ENCODE peak calls at places on chromosomes 6 and 20, in six cellular contexts. One of them, this sample, is unnamed.

GRCh38 chr6:24227556-24227955 is 101.5 kb downstream of the NRSN1 start:
- DNase-seq in CD4-positive, alpha-beta T cell: no peak
- DNase-seq in thoracic aorta: no peak
- DNase-seq in OCI-LY7: no peak
- DNase-seq in adrenal gland: no peak
- DNase-seq in MM.1S: no peak
- DNase-seq in this sample: no peak

GRCh38 chr6:70413829-70414494 is 654 bp downstream of the FAM135A start:
- DNase-seq in CD4-positive, alpha-beta T cell: no peak
- DNase-seq in thoracic aorta: no peak
- DNase-seq in OCI-LY7: peak
- DNase-seq in adrenal gland: no peak
- DNase-seq in MM.1S: peak
- DNase-seq in this sample: no peak

GRCh38 chr6:36334832-36335459 is 1.7 kb downstream of the BNIP5 start:
- DNase-seq in CD4-positive, alpha-beta T cell: no peak
- DNase-seq in thoracic aorta: no peak
- DNase-seq in OCI-LY7: no peak
- DNase-seq in adrenal gland: no peak
- DNase-seq in MM.1S: no peak
- DNase-seq in this sample: no peak

GRCh38 chr20:16707674-16708073 is 22.2 kb upstream of the SNRPB2 start:
- DNase-seq in CD4-positive, alpha-beta T cell: no peak
- DNase-seq in thoracic aorta: no peak
- DNase-seq in OCI-LY7: peak
- DNase-seq in adrenal gland: no peak
- DNase-seq in MM.1S: no peak
- DNase-seq in this sample: no peak

GRCh38 chr6:31058128-31058894 is 48.0 kb downstream of the MUC22 start:
- DNase-seq in CD4-positive, alpha-beta T cell: no peak
- DNase-seq in thoracic aorta: no peak
- DNase-seq in OCI-LY7: peak
- DNase-seq in adrenal gland: no peak
- DNase-seq in MM.1S: no peak
- DNase-seq in this sample: no peak

GRCh38 chr6:111718990-111719389 is 113.3 kb upstream of the TRAF3IP2 start:
- DNase-seq in CD4-positive, alpha-beta T cell: no peak
- DNase-seq in thoracic aorta: no peak
- DNase-seq in OCI-LY7: no peak
- DNase-seq in adrenal gland: no peak
- DNase-seq in MM.1S: no peak
- DNase-seq in this sample: no peak

GRCh38 chr6:143613749-143614148 is 64.0 kb upstream of the PHACTR2 start:
- DNase-seq in CD4-positive, alpha-beta T cell: no peak
- DNase-seq in thoracic aorta: no peak
- DNase-seq in OCI-LY7: no peak
- DNase-seq in adrenal gland: no peak
- DNase-seq in MM.1S: no peak
- DNase-seq in this sample: no peak

GRCh38 chr6:42403831-42404230 is 47.9 kb downstream of the TRERF1 start:
- DNase-seq in CD4-positive, alpha-beta T cell: no peak
- DNase-seq in thoracic aorta: no peak
- DNase-seq in OCI-LY7: no peak
- DNase-seq in adrenal gland: no peak
- DNase-seq in MM.1S: no peak
- DNase-seq in this sample: no peak

GRCh38 chr6:12992770-12993169 is 276.2 kb downstream of the PHACTR1 start:
- DNase-seq in CD4-positive, alpha-beta T cell: no peak
- DNase-seq in thoracic aorta: no peak
- DNase-seq in OCI-LY7: no peak
- DNase-seq in adrenal gland: no peak
- DNase-seq in MM.1S: no peak
- DNase-seq in this sample: no peak

GRCh38 chr6:83258517-83258916 is 65.4 kb downstream of the RWDD2A start:
- DNase-seq in CD4-positive, alpha-beta T cell: no peak
- DNase-seq in thoracic aorta: no peak
- DNase-seq in OCI-LY7: no peak
- DNase-seq in adrenal gland: no peak
- DNase-seq in MM.1S: no peak
- DNase-seq in this sample: no peak

GRCh38 chr6:85418059-85418458 is 31.8 kb upstream of the NT5E start:
- DNase-seq in CD4-positive, alpha-beta T cell: no peak
- DNase-seq in thoracic aorta: no peak
- DNase-seq in OCI-LY7: no peak
- DNase-seq in adrenal gland: no peak
- DNase-seq in MM.1S: no peak
- DNase-seq in this sample: no peak

GRCh38 chr6:74519172-74519571 is 686.7 kb downstream of the COL12A1 start:
- DNase-seq in CD4-positive, alpha-beta T cell: no peak
- DNase-seq in thoracic aorta: no peak
- DNase-seq in OCI-LY7: no peak
- DNase-seq in adrenal gland: no peak
- DNase-seq in MM.1S: no peak
- DNase-seq in this sample: no peak

GRCh38 chr20:56702931-56703840 is 74.1 kb downstream of the TFAP2C start:
- DNase-seq in CD4-positive, alpha-beta T cell: no peak
- DNase-seq in thoracic aorta: no peak
- DNase-seq in OCI-LY7: no peak
- DNase-seq in adrenal gland: no peak
- DNase-seq in MM.1S: no peak
- DNase-seq in this sample: no peak

GRCh38 chr6:35370799-35371493 is 28.6 kb downstream of the PPARD start:
- DNase-seq in CD4-positive, alpha-beta T cell: no peak
- DNase-seq in thoracic aorta: no peak
- DNase-seq in OCI-LY7: peak
- DNase-seq in adrenal gland: no peak
- DNase-seq in MM.1S: no peak
- DNase-seq in this sample: no peak

GRCh38 chr6:70241031-70241430 is 61.9 kb downstream of the COL9A1 start:
- DNase-seq in CD4-positive, alpha-beta T cell: no peak
- DNase-seq in thoracic aorta: no peak
- DNase-seq in OCI-LY7: no peak
- DNase-seq in adrenal gland: no peak
- DNase-seq in MM.1S: no peak
- DNase-seq in this sample: no peak

GRCh38 chr6:122184260-122184934 is 215.1 kb upstream of the HSF2 start:
- DNase-seq in CD4-positive, alpha-beta T cell: no peak
- DNase-seq in thoracic aorta: no peak
- DNase-seq in OCI-LY7: no peak
- DNase-seq in adrenal gland: no peak
- DNase-seq in MM.1S: no peak
- DNase-seq in this sample: no peak

GRCh38 chr20:7151666-7152065 is 384.2 kb downstream of the BMP2 start:
- DNase-seq in CD4-positive, alpha-beta T cell: no peak
- DNase-seq in thoracic aorta: no peak
- DNase-seq in OCI-LY7: no peak
- DNase-seq in adrenal gland: no peak
- DNase-seq in MM.1S: no peak
- DNase-seq in this sample: no peak

GRCh38 chr20:20710847-20711315 is 1.6 kb downstream of the RALGAPA2 start:
- DNase-seq in CD4-positive, alpha-beta T cell: no peak
- DNase-seq in thoracic aorta: no peak
- DNase-seq in OCI-LY7: peak
- DNase-seq in adrenal gland: no peak
- DNase-seq in MM.1S: no peak
- DNase-seq in this sample: no peak

GRCh38 chr6:108171918-108172516 is 6.2 kb downstream of the NR2E1 start:
- DNase-seq in CD4-positive, alpha-beta T cell: no peak
- DNase-seq in thoracic aorta: no peak
- DNase-seq in OCI-LY7: no peak
- DNase-seq in adrenal gland: no peak
- DNase-seq in MM.1S: no peak
- DNase-seq in this sample: no peak

GRCh38 chr6:18209539-18210197 is 54.4 kb downstream of the KDM1B start:
- DNase-seq in CD4-positive, alpha-beta T cell: no peak
- DNase-seq in thoracic aorta: no peak
- DNase-seq in OCI-LY7: no peak
- DNase-seq in adrenal gland: no peak
- DNase-seq in MM.1S: no peak
- DNase-seq in this sample: no peak

GRCh38 chr6:84514089-84514971 is 250.1 kb downstream of the TBX18 start:
- DNase-seq in CD4-positive, alpha-beta T cell: no peak
- DNase-seq in thoracic aorta: no peak
- DNase-seq in OCI-LY7: no peak
- DNase-seq in adrenal gland: no peak
- DNase-seq in MM.1S: no peak
- DNase-seq in this sample: no peak

GRCh38 chr20:24773751-24774201 is 175.3 kb upstream of the CST7 start:
- DNase-seq in CD4-positive, alpha-beta T cell: no peak
- DNase-seq in thoracic aorta: no peak
- DNase-seq in OCI-LY7: no peak
- DNase-seq in adrenal gland: no peak
- DNase-seq in MM.1S: peak
- DNase-seq in this sample: no peak

GRCh38 chr6:125853740-125854139 is 63.0 kb downstream of the NCOA7 start:
- DNase-seq in CD4-positive, alpha-beta T cell: no peak
- DNase-seq in thoracic aorta: no peak
- DNase-seq in OCI-LY7: no peak
- DNase-seq in adrenal gland: no peak
- DNase-seq in MM.1S: no peak
- DNase-seq in this sample: no peak

GRCh38 chr20:19886666-19887288 is 128.7 kb downstream of the RIN2 start:
- DNase-seq in CD4-positive, alpha-beta T cell: no peak
- DNase-seq in thoracic aorta: no peak
- DNase-seq in OCI-LY7: no peak
- DNase-seq in adrenal gland: no peak
- DNase-seq in MM.1S: no peak
- DNase-seq in this sample: no peak

GRCh38 chr6:104784884-104785283 is 74.8 kb downstream of the HACE1 start:
- DNase-seq in CD4-positive, alpha-beta T cell: no peak
- DNase-seq in thoracic aorta: no peak
- DNase-seq in OCI-LY7: no peak
- DNase-seq in adrenal gland: no peak
- DNase-seq in MM.1S: no peak
- DNase-seq in this sample: no peak

GRCh38 chr6:99013661-99014458 is 66.1 kb upstream of the FBXL4 start:
- DNase-seq in CD4-positive, alpha-beta T cell: no peak
- DNase-seq in thoracic aorta: no peak
- DNase-seq in OCI-LY7: no peak
- DNase-seq in adrenal gland: no peak
- DNase-seq in MM.1S: no peak
- DNase-seq in this sample: no peak

GRCh38 chr6:137277971-137278602 is 58.9 kb upstream of the IFNGR1 start:
- DNase-seq in CD4-positive, alpha-beta T cell: no peak
- DNase-seq in thoracic aorta: no peak
- DNase-seq in OCI-LY7: no peak
- DNase-seq in adrenal gland: no peak
- DNase-seq in MM.1S: no peak
- DNase-seq in this sample: no peak

DNA sequence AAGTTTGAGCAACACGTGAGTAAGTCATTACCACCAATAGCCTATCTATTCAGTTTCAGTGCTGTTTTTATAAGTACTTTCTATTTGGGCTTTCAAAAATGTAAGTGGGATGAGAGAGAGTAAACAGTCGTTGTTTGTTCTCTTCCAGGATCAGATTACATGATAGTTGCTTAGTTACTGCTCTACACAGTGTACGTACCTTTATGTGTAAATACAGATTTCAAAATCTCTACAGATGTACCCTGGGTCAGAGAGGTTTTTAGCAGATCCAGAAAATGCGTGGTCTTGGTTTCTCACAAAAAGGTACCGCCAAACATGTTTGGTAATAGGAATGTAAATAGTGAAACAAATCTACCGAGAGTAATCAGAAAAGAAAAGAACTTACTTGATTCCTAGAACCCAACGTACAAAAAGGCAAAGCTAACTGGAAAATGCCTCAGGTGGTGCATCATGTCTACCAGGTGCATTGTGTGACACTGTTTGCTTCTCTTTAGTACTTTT is 421.1 kb downstream of the BCKDHB start:
- DNase-seq in CD4-positive, alpha-beta T cell: no peak
- DNase-seq in thoracic aorta: no peak
- DNase-seq in OCI-LY7: no peak
- DNase-seq in adrenal gland: no peak
- DNase-seq in MM.1S: no peak
- DNase-seq in this sample: no peak
- H3K27ac ChIP-seq in CD4-positive, alpha-beta T cell: no peak
- H3K27ac ChIP-seq in thoracic aorta: no peak
- H3K27ac ChIP-seq in OCI-LY7: no peak
- H3K27ac ChIP-seq in adrenal gland: no peak
- H3K27ac ChIP-seq in MM.1S: no peak
- H3K27ac ChIP-seq in this sample: no peak

GRCh38 chr6:162153120-162153519 is 574.4 kb downstream of the PRKN start:
- DNase-seq in CD4-positive, alpha-beta T cell: no peak
- DNase-seq in thoracic aorta: no peak
- DNase-seq in OCI-LY7: no peak
- DNase-seq in adrenal gland: peak
- DNase-seq in MM.1S: no peak
- DNase-seq in this sample: no peak

GRCh38 chr6:162151050-162151658 is 576.4 kb downstream of the PRKN start:
- DNase-seq in CD4-positive, alpha-beta T cell: no peak
- DNase-seq in thoracic aorta: no peak
- DNase-seq in OCI-LY7: no peak
- DNase-seq in adrenal gland: no peak
- DNase-seq in MM.1S: peak
- DNase-seq in this sample: no peak

GRCh38 chr6:162147281-162147680 is 580.3 kb downstream of the PRKN start:
- DNase-seq in CD4-positive, alpha-beta T cell: no peak
- DNase-seq in thoracic aorta: no peak
- DNase-seq in OCI-LY7: no peak
- DNase-seq in adrenal gland: no peak
- DNase-seq in MM.1S: no peak
- DNase-seq in this sample: no peak

GRCh38 chr6:162149786-162150185 is 577.8 kb downstream of the PRKN start:
- DNase-seq in CD4-positive, alpha-beta T cell: no peak
- DNase-seq in thoracic aorta: no peak
- DNase-seq in OCI-LY7: no peak
- DNase-seq in adrenal gland: no peak
- DNase-seq in MM.1S: no peak
- DNase-seq in this sample: no peak

DNA sequence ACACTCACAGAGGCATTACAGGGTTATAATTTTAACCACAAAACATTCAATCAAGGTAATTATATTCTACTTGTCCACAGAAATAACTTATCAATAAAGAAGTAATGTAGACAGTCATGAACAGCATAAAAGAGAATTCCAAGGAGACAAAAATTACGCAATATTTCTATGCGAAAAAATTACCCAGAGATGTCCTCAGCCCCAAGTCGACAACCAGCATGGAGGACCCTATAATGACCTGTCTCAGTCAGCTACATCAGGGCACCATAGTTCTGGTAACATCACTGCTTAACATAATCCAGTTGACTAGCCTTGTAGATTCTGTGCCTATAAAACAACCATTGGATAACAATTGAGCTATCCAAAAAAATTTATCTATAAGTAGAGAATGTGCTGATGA is 579.8 kb downstream of the PRKN start:
- DNase-seq in CD4-positive, alpha-beta T cell: no peak
- DNase-seq in thoracic aorta: no peak
- DNase-seq in OCI-LY7: no peak
- DNase-seq in adrenal gland: no peak
- DNase-seq in MM.1S: no peak
- DNase-seq in this sample: no peak
- H3K27ac ChIP-seq in CD4-positive, alpha-beta T cell: no peak
- H3K27ac ChIP-seq in thoracic aorta: no peak
- H3K27ac ChIP-seq in OCI-LY7: no peak
- H3K27ac ChIP-seq in adrenal gland: no peak
- H3K27ac ChIP-seq in MM.1S: no peak
- H3K27ac ChIP-seq in this sample: no peak

GRCh38 chr20:35618032-35618371 is 2.4 kb downstream of the SPAG4 start:
- DNase-seq in CD4-positive, alpha-beta T cell: no peak
- DNase-seq in thoracic aorta: no peak
- DNase-seq in OCI-LY7: no peak
- DNase-seq in adrenal gland: no peak
- DNase-seq in MM.1S: no peak
- DNase-seq in this sample: no peak
- H3K27ac ChIP-seq in CD4-positive, alpha-beta T cell: no peak
- H3K27ac ChIP-seq in thoracic aorta: no peak
- H3K27ac ChIP-seq in OCI-LY7: peak
- H3K27ac ChIP-seq in adrenal gland: peak
- H3K27ac ChIP-seq in MM.1S: no peak
- H3K27ac ChIP-seq in this sample: no peak

GRCh38 chr20:57749861-57750260 is 40.0 kb upstream of the PMEPA1 start:
- DNase-seq in CD4-positive, alpha-beta T cell: no peak
- DNase-seq in thoracic aorta: no peak
- DNase-seq in OCI-LY7: no peak
- DNase-seq in adrenal gland: no peak
- DNase-seq in MM.1S: no peak
- DNase-seq in this sample: peak
- H3K27ac ChIP-seq in CD4-positive, alpha-beta T cell: no peak
- H3K27ac ChIP-seq in thoracic aorta: no peak
- H3K27ac ChIP-seq in OCI-LY7: no peak
- H3K27ac ChIP-seq in adrenal gland: no peak
- H3K27ac ChIP-seq in MM.1S: no peak
- H3K27ac ChIP-seq in this sample: no peak